ENCODE peak calls at places on chromosomes 3 and 15, in nine cellular contexts. V is thoracic aorta, J is Karpas-422, R is IMR-90, H is tibial nerve, M is hepatocyte, D is sigmoid colon, W is stomach, P is cardiac muscle cell. U is an unnamed sample.

GRCh38 chr3:128051837-128052766 is at the start of gene SEC61A1:
- DNase-seq in D (peak; percentile 96), R (peak; percentile 92), M (peak; percentile 98), J (peak; percentile 98), H (peak; percentile 86), P (peak; percentile 97), V (peak; percentile 65), W (peak; percentile 96), U (peak; percentile 95)

GRCh38 chr3:194449913-194450312 is 36.9 kb downstream of the ATP13A3 start:
- DNase-seq in J (no peak), H (no peak), W (no peak), P (no peak), D (no peak), M (no peak), R (no peak), V (no peak), U (no peak)

GRCh38 chr3:35946857-35947514 is 307.7 kb downstream of the ARPP21 start:
- DNase-seq in V (no peak), M (peak; percentile 29), W (no peak), H (no peak), D (no peak), P (no peak), R (no peak), J (no peak), U (no peak)

GRCh38 chr15:35139822-35140221 is 54.7 kb upstream of the NANOGP8 start:
- DNase-seq in D (no peak), W (no peak), V (no peak), J (no peak), M (no peak), R (no peak), P (no peak), H (no peak), U (no peak)

GRCh38 chr3:183884437-183885296 is at the start of gene PARL:
- DNase-seq in J (peak; percentile 99), R (peak; percentile 81), V (peak; percentile 91), M (peak; percentile 96), D (peak; percentile 97), H (peak; percentile 97), P (peak; percentile 93), W (peak; percentile 97), U (peak; percentile 98)

GRCh38 chr15:43922021-43922420 is 95.2 kb downstream of the WDR76 start:
- DNase-seq in M (no peak), W (no peak), D (no peak), R (peak; percentile 73), V (no peak), J (no peak), H (no peak), P (peak; percentile 62), U (no peak)

GRCh38 chr3:39192490-39193092 is at the start of gene XIRP1:
- DNase-seq in R (peak; percentile 33), P (no peak), H (no peak), W (no peak), D (no peak), J (no peak), M (no peak), V (no peak), U (no peak)

GRCh38 chr15:77691607-77692006 is 58.9 kb upstream of the LINGO1 start:
- DNase-seq in W (no peak), M (no peak), H (no peak), R (no peak), V (no peak), P (no peak), J (no peak), D (no peak), U (no peak)

GRCh38 chr3:8540456-8540855 is 38.8 kb downstream of the LMCD1 start:
- DNase-seq in H (no peak), W (no peak), R (no peak), D (no peak), J (no peak), V (no peak), P (no peak), M (no peak), U (no peak)

GRCh38 chr3:177357352-177358084 is 160.2 kb upstream of the TBL1XR1 start:
- DNase-seq in M (peak; percentile 83), D (no peak), J (peak; percentile 51), W (peak; percentile 62), V (no peak), P (peak; percentile 84), R (peak; percentile 89), H (no peak), U (peak; percentile 59)

GRCh38 chr15:51076142-51076897 is 18.4 kb downstream of the TNFAIP8L3 start:
- DNase-seq in V (no peak), J (no peak), M (no peak), D (no peak), H (no peak), R (no peak), W (no peak), P (no peak), U (no peak)

GRCh38 chr3:29463306-29463705 is 182.4 kb downstream of the RBMS3 start:
- DNase-seq in V (no peak), P (peak; percentile 58), J (no peak), D (no peak), M (no peak), R (no peak), W (no peak), H (no peak), U (no peak)

GRCh38 chr15:58793862-58794261 is 22.8 kb downstream of the MINDY2 start:
- DNase-seq in D (no peak), P (peak; percentile 31), R (no peak), H (no peak), V (no peak), M (peak; percentile 68), W (no peak), J (peak; percentile 37), U (peak; percentile 50)

GRCh38 chr3:10434938-10435336 is 70.4 kb downstream of the ATP2B2 start:
- DNase-seq in R (no peak), D (no peak), P (no peak), H (no peak), V (no peak), J (no peak), M (no peak), W (no peak), U (no peak)

GRCh38 chr3:177561365-177561764 is 364.1 kb upstream of the TBL1XR1 start:
- DNase-seq in P (no peak), J (no peak), D (no peak), H (no peak), V (no peak), W (no peak), M (no peak), R (no peak), U (no peak)

GRCh38 chr3:159964166-159964973 is 24.3 kb upstream of the IL12A start:
- DNase-seq in W (no peak), J (no peak), D (no peak), V (no peak), H (no peak), R (peak; percentile 94), P (peak; percentile 61), M (peak; percentile 46), U (no peak)

GRCh38 chr3:20056727-20057611 is 16.7 kb downstream of the KAT2B start:
- DNase-seq in P (peak; percentile 80), W (no peak), D (no peak), M (peak; percentile 49), H (no peak), J (no peak), R (peak; percentile 82), V (no peak), U (no peak)

GRCh38 chr3:24958910-24959447 is 464.3 kb upstream of the THRB start:
- DNase-seq in D (no peak), P (no peak), R (no peak), J (no peak), W (no peak), H (no peak), M (no peak), V (no peak), U (no peak)

GRCh38 chr15:66069751-66070150 is 183.8 kb downstream of the MEGF11 start:
- DNase-seq in P (no peak), D (peak; percentile 10), H (no peak), V (no peak), J (no peak), R (no peak), W (no peak), M (no peak), U (no peak)
- H3K4me3 ChIP-seq in P (no peak overlapping the region), D (no peak overlapping the region), H (no peak overlapping the region), V (no peak overlapping the region), J (no peak overlapping the region), R (no peak overlapping the region), W (no peak overlapping the region), M (no peak overlapping the region), U (no peak overlapping the region)

GRCh38 chr3:45425237-45425933 is 37.0 kb downstream of the LARS2 start:
- DNase-seq in R (no peak), D (no peak), J (no peak), V (no peak), H (no peak), W (no peak), M (no peak), P (peak; percentile 6), U (no peak)
- H3K36me3 ChIP-seq in R (peaks cover 3% of the 10 kb centered on the region), D (peaks cover 23% of the 10 kb centered on the region), J (peaks cover 40% of the 10 kb centered on the region), V (no peaks in the 10 kb centered on the region), H (no peaks in the 10 kb centered on the region), W (peaks cover 33% of the 10 kb centered on the region), M (no peaks in the 10 kb centered on the region), P (peaks cover 10% of the 10 kb centered on the region), U (no peaks in the 10 kb centered on the region)

GRCh38 chr3:49263490-49263889 is 13.5 kb downstream of the C3orf62 start:
- DNase-seq in W (no peak), D (peak; percentile 76), P (peak; percentile 70), V (no peak), H (no peak), J (peak; percentile 17), M (no peak), R (no peak), U (no peak)

GRCh38 chr3:49271047-49271446 is 6.0 kb downstream of the C3orf62 start:
- DNase-seq in R (no peak), P (no peak), M (no peak), J (peak; percentile 15), H (no peak), W (no peak), D (no peak), V (no peak), U (no peak)

GRCh38 chr3:49269443-49269842 is 7.6 kb downstream of the C3orf62 start:
- DNase-seq in J (peak; percentile 16), P (no peak), H (no peak), M (no peak), V (no peak), W (no peak), R (no peak), D (no peak), U (no peak)

GRCh38 chr3:49266410-49267170 is 10.4 kb downstream of the C3orf62 start:
- DNase-seq in P (peak; percentile 67), M (no peak), W (no peak), D (no peak), H (no peak), V (no peak), J (peak; percentile 41), R (no peak), U (no peak)

DNA sequence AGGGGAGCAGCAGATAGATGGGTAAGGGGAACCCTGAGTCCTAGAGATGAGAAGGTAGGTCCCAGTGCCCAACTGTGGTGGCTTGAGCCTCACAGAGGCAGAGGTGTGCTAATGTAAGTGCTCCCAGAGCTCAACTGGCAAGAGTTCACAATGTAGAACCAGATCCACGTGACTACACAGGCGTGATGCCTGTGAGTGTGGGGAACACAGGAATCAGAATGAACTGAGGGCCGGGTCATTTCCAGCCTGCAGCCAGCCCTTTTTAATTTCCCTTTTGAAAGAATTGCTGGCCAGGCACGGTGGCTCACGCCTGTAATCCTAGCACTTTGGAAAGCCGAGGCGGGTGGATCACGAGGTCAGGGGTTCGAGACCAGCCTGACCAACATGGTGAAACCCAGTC is 11.0 kb downstream of the C3orf62 start:
- DNase-seq in D (no peak), M (no peak), V (no peak), H (no peak), J (peak; percentile 4), P (no peak), W (no peak), R (no peak), U (no peak)
- H3K27ac ChIP-seq in D (peak overlapping the region; percentile 20), M (peak overlapping the region; percentile 61), V (peak overlapping the region; percentile 17), H (peak overlapping the region; percentile 84), J (no peak overlapping the region), P (no peak overlapping the region), W (no peak overlapping the region), R (no peak overlapping the region), U (no peak overlapping the region)

GRCh38 chr15:38551720-38552627 is 12.6 kb downstream of the RASGRP1 start:
- DNase-seq in W (no peak), H (no peak), R (no peak), V (no peak), J (no peak), P (no peak), M (no peak), D (no peak), U (no peak)
- H3K4me3 ChIP-seq in W (no peak overlapping the region), H (no peak overlapping the region), R (no peak overlapping the region), V (no peak overlapping the region), J (no peak overlapping the region), P (no peak overlapping the region), M (no peak overlapping the region), D (no peak overlapping the region), U (no peak overlapping the region)

U was measured in upper lobe of left lung.